ENCODE peak calls at places on chromosomes 7 and 10, in six cellular contexts. V is endothelial cell of umbilical vein, X is K562, U is A549, F is WTC11, M is HCT116. Q is an unnamed sample.

GRCh38 chr10:116713846-116714245 is 28.5 kb downstream of the HSPA12A start:
- DNase-seq in V (no peak), X (no peak), U (no peak), F (no peak), M (no peak), Q (no peak)

GRCh38 chr7:98294798-98295382 is 13.4 kb downstream of the BRI3 start:
- DNase-seq in V (peak; percentile 32), X (peak; percentile 87), U (peak; percentile 85), F (peak; percentile 87), M (peak; percentile 41), Q (peak; percentile 75)

GRCh38 chr10:16483241-16483917 is 38.3 kb downstream of the C1QL3 start:
- DNase-seq in V (no peak), X (peak; percentile 23), U (no peak), F (no peak), M (no peak), Q (no peak)

GRCh38 chr7:36806897-36807296 is 82.6 kb upstream of the AOAH start:
- DNase-seq in V (no peak), X (no peak), U (no peak), F (no peak), M (no peak), Q (peak; percentile 85)

GRCh38 chr7:85554294-85554877 is 367.5 kb upstream of the SEMA3D start:
- DNase-seq in V (peak; percentile 63), X (peak; percentile 16), U (peak; percentile 0), F (no peak), M (peak; percentile 37), Q (peak; percentile 70)

GRCh38 chr7:83339927-83340326 is 177.2 kb upstream of the PCLO start:
- DNase-seq in V (no peak), X (no peak), U (no peak), F (no peak), M (no peak), Q (no peak)

GRCh38 chr10:44976352-44977198 is 2.0 kb downstream of the DEPP1 start:
- DNase-seq in V (peak; percentile 92), X (no peak), U (no peak), F (no peak), M (no peak), Q (no peak)

GRCh38 chr7:99824091-99824490 is 3.7 kb upstream of the CYP3A43 start:
- DNase-seq in V (no peak), X (no peak), U (no peak), F (no peak), M (no peak), Q (no peak)

GRCh38 chr7:70554646-70555045 is 577.3 kb upstream of the GALNT17 start:
- DNase-seq in V (no peak), X (no peak), U (no peak), F (no peak), M (no peak), Q (no peak)

GRCh38 chr10:131174211-131174565 is 137.3 kb downstream of the TCERG1L start:
- DNase-seq in V (no peak), X (no peak), U (no peak), F (no peak), M (no peak), Q (no peak)

GRCh38 chr10:78925800-78926319 is 142.9 kb upstream of the ZMIZ1 start:
- DNase-seq in V (no peak), X (peak; percentile 78), U (peak; percentile 33), F (no peak), M (no peak), Q (peak; percentile 83)

GRCh38 chr7:143434660-143435059 is 8.6 kb upstream of the TAS2R60 start:
- DNase-seq in V (no peak), X (no peak), U (no peak), F (no peak), M (no peak), Q (no peak)

GRCh38 chr10:17747883-17748550 is 4.0 kb upstream of the TMEM236 start:
- DNase-seq in V (no peak), X (no peak), U (no peak), F (no peak), M (no peak), Q (no peak)

GRCh38 chr10:17963431-17963830 is 11.7 kb downstream of the SLC39A12 start:
- DNase-seq in V (no peak), X (no peak), U (no peak), F (no peak), M (no peak), Q (no peak)

GRCh38 chr7:74037609-74038008 is 9.6 kb downstream of the ELN start:
- DNase-seq in V (no peak), X (no peak), U (no peak), F (no peak), M (no peak), Q (no peak)

GRCh38 chr7:6886198-6886597 is 60.1 kb upstream of the CCZ1B start:
- DNase-seq in V (no peak), X (no peak), U (no peak), F (no peak), M (no peak), Q (peak; percentile 34)

GRCh38 chr10:5071411-5072198 is 22.6 kb upstream of the AKR1C3 start:
- DNase-seq in V (peak; percentile 78), X (peak; percentile 81), U (peak; percentile 68), F (no peak), M (no peak), Q (no peak)

GRCh38 chr7:84857336-84857735 is 329.5 kb downstream of the SEMA3D start:
- DNase-seq in V (no peak), X (no peak), U (no peak), F (no peak), M (no peak), Q (no peak)

GRCh38 chr10:131855763-131856401 is 44.9 kb upstream of the PPP2R2D start:
- DNase-seq in V (no peak), X (no peak), U (no peak), F (no peak), M (no peak), Q (no peak)

GRCh38 chr10:114110174-114110972 is 63.6 kb downstream of the CCDC186 start:
- DNase-seq in V (no peak), X (no peak), U (peak; percentile 36), F (no peak), M (no peak), Q (peak; percentile 30)

GRCh38 chr10:96598841-96599240 is 12.0 kb upstream of the TM9SF3 start:
- DNase-seq in V (no peak), X (no peak), U (no peak), F (no peak), M (no peak), Q (no peak)
- TF ChIP-seq MAX in V (no peak), X (no peak), U (no peak), F (no peak), M (no peak), Q (no peak)

GRCh38 chr10:110957603-110958002 is 38.2 kb downstream of the SHOC2 start:
- DNase-seq in V (no peak), X (no peak), U (no peak), F (no peak), M (no peak), Q (no peak)
- TF ChIP-seq MAX in V (no peak), X (no peak), U (no peak), F (no peak), M (no peak), Q (no peak)

GRCh38 chr7:159120540-159120919 is 24.1 kb downstream of the VIPR2 start:
- DNase-seq in V (no peak), X (no peak), U (no peak), F (no peak), M (no peak), Q (no peak)
- TF ChIP-seq MAX in V (no peak), X (no peak), U (no peak), F (no peak), M (no peak), Q (no peak)

GRCh38 chr10:73529089-73529832 is 33.4 kb upstream of the PPP3CB start:
- DNase-seq in V (peak; percentile 66), X (peak; percentile 81), U (peak; percentile 58), F (peak; percentile 39), M (peak; percentile 56), Q (peak; percentile 84)
- TF ChIP-seq MAX in V (no peak), X (no peak), U (no peak), F (no peak), M (no peak), Q (no peak)

GRCh38 chr7:20440472-20441105 is 109.9 kb downstream of the ITGB8 start:
- DNase-seq in V (peak; percentile 40), X (peak; percentile 47), U (peak; percentile 13), F (peak; percentile 81), M (peak; percentile 29), Q (peak; percentile 66)
- TF ChIP-seq MAX in V (no peak), X (no peak), U (no peak), F (no peak), M (no peak), Q (no peak)

Q was measured in NB4.